ENCODE peak calls at places on chromosome 18, in six cellular contexts. H, N, O, S, F and M are unnamed samples.

GRCh38 chr18:24837065-24837464 is 376.6 kb downstream of the HRH4 start:
- DNase-seq in H (peak), F (no peak), O (no peak), N (no peak), S (no peak), M (no peak)

GRCh38 chr18:9782073-9782857 is 74.2 kb downstream of the RAB31 start:
- DNase-seq in O (no peak), S (no peak), F (no peak), N (no peak), H (peak), M (no peak)

GRCh38 chr18:12031836-12032235 is 50.5 kb downstream of the IMPA2 start:
- DNase-seq in H (peak), F (no peak), O (no peak), S (no peak), N (no peak), M (no peak)

GRCh38 chr18:22109535-22109934 is 59.9 kb upstream of the GATA6 start:
- DNase-seq in H (no peak), F (no peak), N (no peak), S (no peak), O (no peak), M (no peak)

GRCh38 chr18:55446996-55447671 is 140.9 kb downstream of the TCF4 start:
- DNase-seq in H (no peak), N (no peak), O (no peak), F (no peak), S (no peak), M (no peak)

GRCh38 chr18:79950440-79951341 is 762 bp downstream of the SLC66A2 start:
- DNase-seq in N (no peak), F (no peak), H (peak), S (no peak), O (no peak), M (peak)

GRCh38 chr18:42157878-42158277 is 202.8 kb downstream of the PIK3C3 start:
- DNase-seq in O (no peak), N (no peak), S (no peak), H (no peak), F (no peak), M (no peak)

GRCh38 chr18:58135170-58135569 is 91.1 kb downstream of the NEDD4L start:
- DNase-seq in S (peak), N (no peak), F (no peak), H (peak), O (no peak), M (no peak)

GRCh38 chr18:78661316-78661715 is 318.3 kb upstream of the SALL3 start:
- DNase-seq in H (no peak), F (no peak), N (no peak), S (no peak), O (no peak), M (no peak)

GRCh38 chr18:490624-491023 is 9.9 kb downstream of the COLEC12 start:
- DNase-seq in O (no peak), N (no peak), H (no peak), S (no peak), F (no peak), M (no peak)

GRCh38 chr18:26803643-26804042 is 61.9 kb downstream of the AQP4 start:
- DNase-seq in H (no peak), F (no peak), N (no peak), O (no peak), S (no peak), M (no peak)